ENCODE peak calls at places on chromosome 14, in eight cellular contexts. C is renal cortical epithelial cell, E is nephron progenitor cell, K is SK-MEL-5, N is A172, Y is GM18507, I is AG04449, X is cardiac fibroblast. W is an unnamed sample.

GRCh38 chr14:96349286-96350075 is 13.7 kb downstream of the ATG2B start:
- DNase-seq in C (peak; percentile 35), E (no peak), K (no peak), N (no peak), Y (no peak), I (no peak), X (peak; percentile 26), W (no peak)

GRCh38 chr14:23153891-23154796 is 29.3 kb downstream of the SLC7A8 start:
- DNase-seq in C (peak; percentile 60), E (peak; percentile 42), K (peak; percentile 76), N (no peak), Y (no peak), I (no peak), X (peak; percentile 95), W (peak; percentile 91)

GRCh38 chr14:81400202-81400678 is at the start of gene STON2:
- DNase-seq in C (peak; percentile 96), E (no peak), K (peak; percentile 6), N (peak; percentile 62), Y (no peak), I (no peak), X (peak; percentile 41), W (peak; percentile 17)

GRCh38 chr14:102949062-102949800 is 26.8 kb downstream of the AMN start:
- DNase-seq in C (no peak), E (no peak), K (no peak), N (no peak), Y (peak; percentile 37), I (peak; percentile 14), X (no peak), W (peak; percentile 81)

GRCh38 chr14:74242055-74243042 is 3.1 kb downstream of the VSX2 start:
- DNase-seq in C (no peak), E (no peak), K (no peak), N (no peak), Y (no peak), I (no peak), X (no peak), W (no peak)

GRCh38 chr14:102071283-102071998 is 15.4 kb downstream of the HSP90AA1 start:
- DNase-seq in C (peak; percentile 26), E (no peak), K (peak; percentile 97), N (peak; percentile 79), Y (no peak), I (no peak), X (peak; percentile 60), W (peak; percentile 25)

GRCh38 chr14:83071888-83072501 is 1538.3 kb upstream of the SEL1L start:
- DNase-seq in C (peak; percentile 7), E (no peak), K (peak; percentile 66), N (peak; percentile 2), Y (no peak), I (no peak), X (no peak), W (no peak)

GRCh38 chr14:23245282-23245681 is 7.5 kb downstream of the RNF212B start:
- DNase-seq in C (peak; percentile 85), E (no peak), K (no peak), N (no peak), Y (no peak), I (no peak), X (no peak), W (no peak)

GRCh38 chr14:34356267-34356660 is 105.8 kb downstream of the SPTSSA start:
- DNase-seq in C (peak; percentile 80), E (no peak), K (peak; percentile 75), N (no peak), Y (no peak), I (no peak), X (peak; percentile 77), W (no peak)